ENCODE peak calls at places on chromosomes 1 and 21, in nine cellular contexts. O is heart left ventricle, K is IMR-90, N is stomach, Y is breast epithelium, E is lower leg skin, D is H54, Z is A549, X is ovary. F is an unnamed sample.

GRCh38 chr1:153355445-153356071 is 2.1 kb upstream of the S100A9 start:
- DNase-seq in O (no peak), K (peak; percentile 31), N (peak; percentile 53), Y (peak; percentile 65), E (peak; percentile 58), D (peak; percentile 63), Z (peak; percentile 75), X (no peak), F (peak; percentile 71)

GRCh38 chr1:78651247-78651646 is 1.6 kb downstream of the IFI44 start:
- DNase-seq in O (no peak), K (peak; percentile 13), N (no peak), Y (no peak), E (no peak), D (peak; percentile 3), Z (no peak), X (no peak), F (no peak)

GRCh38 chr1:99590578-99591209 is 55.2 kb upstream of the PALMD start:
- DNase-seq in O (peak; percentile 52), K (peak; percentile 94), N (no peak), Y (no peak), E (no peak), D (peak; percentile 11), Z (peak; percentile 6), X (no peak), F (no peak)

GRCh38 chr1:39394598-39394997 is 96.8 kb upstream of the BMP8A start:
- DNase-seq in O (no peak), K (no peak), N (no peak), Y (no peak), E (no peak), D (no peak), Z (no peak), X (no peak), F (no peak)

GRCh38 chr1:85339089-85339488 is 62.7 kb upstream of the BCL10 start:
- DNase-seq in O (no peak), K (peak; percentile 76), N (no peak), Y (no peak), E (no peak), D (no peak), Z (no peak), X (no peak), F (no peak)

GRCh38 chr1:110390096-110390495 is 730 bp downstream of the SLC16A4 start:
- DNase-seq in O (peak; percentile 44), K (peak; percentile 89), N (no peak), Y (peak; percentile 68), E (no peak), D (no peak), Z (peak; percentile 79), X (peak; percentile 68), F (no peak)

GRCh38 chr1:155236451-155236850 is 18.8 kb downstream of the ENTREP3 start:
- DNase-seq in O (no peak), K (no peak), N (no peak), Y (no peak), E (no peak), D (no peak), Z (no peak), X (no peak), F (no peak)

GRCh38 chr1:158071106-158071505 is 77.7 kb downstream of the KIRREL1 start:
- DNase-seq in O (no peak), K (peak; percentile 36), N (no peak), Y (no peak), E (no peak), D (no peak), Z (no peak), X (no peak), F (no peak)

GRCh38 chr1:41240806-41241747 is 1.0 kb downstream of the SCMH1 start:
- DNase-seq in O (peak; percentile 47), K (peak; percentile 17), N (peak; percentile 62), Y (peak; percentile 54), E (peak; percentile 22), D (peak; percentile 80), Z (peak; percentile 48), X (peak; percentile 73), F (peak; percentile 74)

GRCh38 chr1:17212487-17213121 is 7.7 kb downstream of the PADI1 start:
- DNase-seq in O (no peak), K (peak; percentile 73), N (peak; percentile 33), Y (no peak), E (no peak), D (no peak), Z (no peak), X (peak; percentile 63), F (peak; percentile 64)

GRCh38 chr1:94940738-94941137 is 13.8 kb upstream of the CNN3 start:
- DNase-seq in O (no peak), K (no peak), N (no peak), Y (no peak), E (no peak), D (no peak), Z (no peak), X (no peak), F (no peak)

GRCh38 chr21:35664683-35665082 is 395.6 kb downstream of the SETD4 start:
- DNase-seq in O (no peak), K (peak; percentile 77), N (no peak), Y (peak; percentile 43), E (no peak), D (peak; percentile 70), Z (no peak), X (no peak), F (no peak)

GRCh38 chr1:176682830-176683229 is 219.9 kb downstream of the PAPPA2 start:
- DNase-seq in O (no peak), K (no peak), N (no peak), Y (no peak), E (no peak), D (no peak), Z (no peak), X (no peak), F (no peak)

GRCh38 chr21:46532080-46532479 is 72.8 kb downstream of the S100B start:
- DNase-seq in O (no peak), K (no peak), N (no peak), Y (no peak), E (no peak), D (no peak), Z (no peak), X (no peak), F (no peak)

GRCh38 chr1:10724948-10725852 is 71.2 kb downstream of the CASZ1 start:
- DNase-seq in O (peak; percentile 76), K (peak; percentile 8), N (peak; percentile 92), Y (peak; percentile 47), E (no peak), D (no peak), Z (no peak), X (no peak), F (no peak)

DNA sequence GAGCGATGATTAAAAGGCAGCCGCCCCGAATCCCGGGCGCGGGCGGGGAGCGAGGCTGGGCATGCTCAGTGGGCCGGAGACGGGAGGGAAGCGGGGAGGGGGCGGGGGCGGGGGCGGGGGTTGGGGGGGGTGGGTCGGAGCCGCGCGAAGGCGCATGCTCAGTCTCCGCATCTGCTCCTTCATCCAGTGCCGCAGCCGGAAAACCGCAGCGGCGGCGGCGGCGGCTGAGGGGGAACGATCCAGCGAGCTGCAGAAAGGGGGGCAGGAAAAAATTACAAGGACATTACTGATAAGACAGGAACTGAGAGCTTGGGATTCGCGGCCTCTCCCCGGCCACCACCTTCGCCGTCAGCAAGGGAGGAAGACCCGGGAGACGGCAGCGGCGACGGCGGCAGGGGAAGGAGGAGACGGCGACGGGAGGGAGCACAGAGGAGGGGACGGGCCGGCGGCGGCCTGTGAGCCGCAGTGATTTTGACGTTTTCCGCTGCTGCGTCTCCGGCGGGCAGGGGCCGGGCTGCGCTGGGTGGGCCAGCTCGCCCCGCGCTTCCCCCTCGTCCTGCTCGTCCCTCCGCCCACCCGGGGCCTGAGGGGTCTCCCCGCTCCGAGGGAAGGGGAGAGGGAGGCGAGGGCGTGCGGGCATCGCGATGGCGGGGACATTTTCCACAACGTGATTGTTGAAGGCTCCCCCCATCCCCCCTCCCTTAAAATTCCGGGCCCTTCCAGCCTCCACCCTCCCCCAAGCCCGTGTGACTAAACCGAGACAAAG is at the start of gene CAMSAP2:
- DNase-seq in O (peak; percentile 92), K (peak; percentile 86), N (peak; percentile 85), Y (peak; percentile 83), E (peak; percentile 85), D (peak; percentile 84), Z (peak; percentile 84), X (peak; percentile 95), F (peak; percentile 14)
- TF ChIP-seq POLR2A in O (peak; percentile 91), K (peak; percentile 79), N (no peak), Y (peak; percentile 86), E (no peak), D (no peak), Z (peak; percentile 31), X (peak; percentile 84), F (no peak)

DNA sequence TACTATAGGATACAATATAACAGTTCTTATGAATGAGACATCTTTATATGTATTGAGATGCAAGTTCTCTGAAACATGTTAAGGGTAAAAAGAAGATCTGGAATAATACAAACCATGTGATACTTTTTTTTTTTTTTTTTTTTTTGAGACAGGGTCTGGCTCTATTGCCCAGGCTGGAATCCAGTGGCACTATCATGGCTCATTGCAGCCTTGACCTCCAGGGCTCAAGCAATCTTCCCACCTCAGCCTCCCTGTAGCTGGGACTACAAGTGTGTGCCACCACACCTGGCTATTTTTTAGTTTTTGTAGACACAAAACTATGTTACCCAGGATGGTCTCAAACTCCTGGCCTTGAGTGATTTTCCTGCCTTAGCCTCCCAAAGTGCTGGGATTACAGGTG is 22.1 kb upstream of the MCL1 start:
- DNase-seq in O (no peak), K (no peak), N (no peak), Y (no peak), E (no peak), D (no peak), Z (no peak), X (no peak), F (no peak)
- TF ChIP-seq POLR2A in O (no peak), K (no peak), N (no peak), Y (no peak), E (no peak), D (no peak), Z (no peak), X (no peak), F (no peak)

GRCh38 chr1:63522891-63523728 is at the start of the genes EFCAB7 and ITGB3BP:
- DNase-seq in O (peak; percentile 83), K (peak; percentile 96), N (peak; percentile 80), Y (peak; percentile 79), E (peak; percentile 81), D (peak; percentile 50), Z (peak; percentile 93), X (peak; percentile 87), F (peak; percentile 96)
- TF ChIP-seq POLR2A in O (peak; percentile 38), K (no peak), N (no peak), Y (no peak), E (no peak), D (peak; percentile 28), Z (peak; percentile 22), X (no peak), F (peak; percentile 88)

GRCh38 chr1:150575518-150576366 is 3.7 kb downstream of the MCL1 start:
- DNase-seq in O (no peak), K (peak; percentile 23), N (no peak), Y (no peak), E (no peak), D (no peak), Z (no peak), X (no peak), F (no peak)

GRCh38 chr1:150576367-150576711 is 3.1 kb downstream of the MCL1 start:
- DNase-seq in O (no peak), K (no peak), N (no peak), Y (no peak), E (no peak), D (no peak), Z (no peak), X (no peak), F (no peak)

GRCh38 chr1:150574260-150575071 is 4.9 kb downstream of the MCL1 start:
- DNase-seq in O (no peak), K (no peak), N (no peak), Y (no peak), E (no peak), D (no peak), Z (no peak), X (no peak), F (no peak)

GRCh38 chr1:150576794-150577556 is 2.4 kb downstream of the MCL1 start:
- DNase-seq in O (no peak), K (peak; percentile 39), N (no peak), Y (no peak), E (no peak), D (no peak), Z (no peak), X (no peak), F (no peak)

GRCh38 chr1:150575072-150575489 is 4.3 kb downstream of the MCL1 start:
- DNase-seq in O (no peak), K (no peak), N (no peak), Y (no peak), E (no peak), D (no peak), Z (no peak), X (no peak), F (no peak)
- TF ChIP-seq POLR2A in O (peak; percentile 29), K (peak; percentile 31), N (no peak), Y (no peak), E (no peak), D (no peak), Z (no peak), X (no peak), F (peak; percentile 21)

F was measured in erythroblast.